ENCODE peak calls at places on chromosomes 6 and 20, in five cellular contexts. H is mammary epithelial cell, Q is HepG2, E is fibroblast of lung, P is GM23338. U is an unnamed sample.

GRCh38 chr6:162562041-162562440 is 165.5 kb downstream of the PRKN start:
- DNase-seq in H (no peak), Q (no peak), E (no peak), P (no peak), U (no peak)

GRCh38 chr20:60102665-60103210 is 144.5 kb downstream of the CDH26 start:
- DNase-seq in H (no peak), Q (no peak), E (no peak), P (no peak), U (no peak)

GRCh38 chr6:78810698-78811097 is 56.7 kb upstream of the IRAK1BP1 start:
- DNase-seq in H (peak), Q (no peak), E (no peak), P (no peak), U (no peak)

GRCh38 chr6:40328988-40329545 is 258.1 kb downstream of the LRFN2 start:
- DNase-seq in H (no peak), Q (no peak), E (no peak), P (peak), U (no peak)

GRCh38 chr20:22586645-22587310 is 2.4 kb upstream of the FOXA2 start:
- DNase-seq in H (no peak), Q (peak), E (no peak), P (peak), U (no peak)

GRCh38 chr6:31727717-31728671 is 1.1 kb downstream of the DDAH2 start:
- DNase-seq in H (no peak), Q (no peak), E (no peak), P (no peak), U (no peak)

GRCh38 chr6:35640017-35640664 is 48.6 kb downstream of the FKBP5 start:
- DNase-seq in H (peak), Q (no peak), E (no peak), P (no peak), U (no peak)

GRCh38 chr6:160227769-160228161 is 30.9 kb downstream of the SLC22A2 start:
- DNase-seq in H (no peak), Q (no peak), E (no peak), P (no peak), U (no peak)

GRCh38 chr20:46221271-46221670 is 87.0 kb downstream of the CDH22 start:
- DNase-seq in H (no peak), Q (no peak), E (no peak), P (no peak), U (no peak)

GRCh38 chr6:130575971-130576370 is 210.2 kb downstream of the TMEM200A start:
- DNase-seq in H (no peak), Q (peak), E (no peak), P (no peak), U (no peak)

GRCh38 chr6:4872841-4873240 is 96.6 kb downstream of the CDYL start:
- DNase-seq in H (peak), Q (no peak), E (peak), P (no peak), U (no peak)

GRCh38 chr20:36850759-36851158 is 25.2 kb upstream of the TLDC2 start:
- DNase-seq in H (no peak), Q (no peak), E (no peak), P (no peak), U (no peak)

GRCh38 chr6:74867286-74867685 is 338.6 kb downstream of the COL12A1 start:
- DNase-seq in H (no peak), Q (no peak), E (no peak), P (no peak), U (no peak)

GRCh38 chr6:151509048-151509447 is 15.2 kb downstream of the CCDC170 start:
- DNase-seq in H (no peak), Q (no peak), E (no peak), P (no peak), U (no peak)

GRCh38 chr6:116737004-116737403 is 28.5 kb downstream of the FAM162B start:
- DNase-seq in H (no peak), Q (no peak), E (peak), P (no peak), U (no peak)

GRCh38 chr6:106162926-106163325 is 76.8 kb downstream of the PRDM1 start:
- DNase-seq in H (no peak), Q (no peak), E (no peak), P (no peak), U (no peak)

GRCh38 chr6:10350720-10351119 is 64.2 kb downstream of the TFAP2A start:
- DNase-seq in H (no peak), Q (no peak), E (no peak), P (no peak), U (no peak)

GRCh38 chr6:54897462-54898189 is 51.1 kb downstream of the FAM83B start:
- DNase-seq in H (no peak), Q (no peak), E (no peak), P (no peak), U (no peak)

GRCh38 chr20:14410869-14411555 is 73.6 kb upstream of the FLRT3 start:
- DNase-seq in H (no peak), Q (no peak), E (no peak), P (no peak), U (no peak)

GRCh38 chr6:169638388-169638787 is 63.4 kb downstream of the WDR27 start:
- DNase-seq in H (no peak), Q (no peak), E (no peak), P (no peak), U (no peak)
- H3K4me2 ChIP-seq in H (no peak), Q (no peak), E (no peak), P (no peak), U (no peak)

GRCh38 chr6:45576648-45577624 is 199.2 kb upstream of the SUPT3H start:
- DNase-seq in H (no peak), Q (no peak), E (no peak), P (no peak), U (no peak)
- H3K4me2 ChIP-seq in H (no peak), Q (no peak), E (no peak), P (no peak), U (no peak)

GRCh38 chr20:38430679-38431325 is 4.3 kb downstream of the SNHG17 start:
- DNase-seq in H (no peak), Q (no peak), E (no peak), P (no peak), U (no peak)

GRCh38 chr20:38428800-38429199 is 6.3 kb downstream of the SNHG17 start:
- DNase-seq in H (no peak), Q (no peak), E (no peak), P (no peak), U (no peak)

GRCh38 chr20:38426498-38426897 is 8.6 kb downstream of the SNHG17 start:
- DNase-seq in H (no peak), Q (no peak), E (no peak), P (no peak), U (no peak)

GRCh38 chr20:38427655-38428023 is 7.5 kb downstream of the SNHG17 start:
- DNase-seq in H (no peak), Q (no peak), E (no peak), P (no peak), U (no peak)

GRCh38 chr20:38429301-38429700 is 5.8 kb downstream of the SNHG17 start:
- DNase-seq in H (no peak), Q (no peak), E (no peak), P (no peak), U (no peak)
- H3K4me2 ChIP-seq in H (no peak), Q (no peak), E (no peak), P (no peak), U (no peak)

GRCh38 chr6:148736779-148737412 is 9.9 kb upstream of the UST start:
- DNase-seq in H (peak), Q (no peak), E (no peak), P (no peak), U (no peak)

GRCh38 chr6:148737806-148738205 is 9.0 kb upstream of the UST start:
- DNase-seq in H (no peak), Q (no peak), E (no peak), P (no peak), U (no peak)

GRCh38 chr6:148739822-148740128 is 7.1 kb upstream of the UST start:
- DNase-seq in H (no peak), Q (no peak), E (no peak), P (no peak), U (no peak)

GRCh38 chr6:148738939-148739821 is 7.7 kb upstream of the UST start:
- DNase-seq in H (no peak), Q (no peak), E (no peak), P (no peak), U (no peak)

DNA sequence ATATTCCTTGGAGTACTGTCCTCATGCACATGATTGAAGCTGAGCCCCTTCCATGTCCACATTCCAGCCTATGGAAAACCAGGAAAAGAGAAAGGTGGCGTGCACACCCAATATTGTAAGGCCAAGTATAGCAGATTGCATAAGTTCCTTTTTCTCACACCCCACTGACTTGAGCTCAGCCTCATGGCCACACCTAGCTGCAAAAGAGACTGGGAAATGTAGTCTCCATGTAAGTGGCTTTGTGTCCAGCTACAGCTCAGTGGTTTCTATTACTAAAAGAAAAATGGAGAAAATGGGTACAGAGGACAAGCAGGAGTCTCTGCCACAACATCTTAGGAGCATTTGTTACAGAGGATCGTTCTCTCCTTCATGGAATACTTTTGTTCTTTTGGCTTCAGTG is 10.8 kb upstream of the UST start:
- DNase-seq in H (no peak), Q (no peak), E (no peak), P (no peak), U (no peak)
- H3K4me2 ChIP-seq in H (no peak), Q (no peak), E (no peak), P (no peak), U (no peak)

GRCh38 chr20:9092101-9092500 is 23.2 kb downstream of the PLCB4 start:
- DNase-seq in H (no peak), Q (no peak), E (no peak), P (no peak), U (no peak)
- H3K4me2 ChIP-seq in H (no peak), Q (no peak), E (no peak), P (no peak), U (no peak)

GRCh38 chr6:118554698-118555097 is 6.6 kb downstream of the PLN start:
- DNase-seq in H (no peak), Q (no peak), E (no peak), P (no peak), U (no peak)

GRCh38 chr6:118562959-118563358 is 14.9 kb downstream of the PLN start:
- DNase-seq in H (peak), Q (no peak), E (no peak), P (no peak), U (no peak)

GRCh38 chr6:118562248-118562647 is 14.2 kb downstream of the PLN start:
- DNase-seq in H (no peak), Q (no peak), E (no peak), P (no peak), U (no peak)

GRCh38 chr6:118559659-118560058 is 11.6 kb downstream of the PLN start:
- DNase-seq in H (no peak), Q (no peak), E (no peak), P (no peak), U (no peak)

GRCh38 chr6:118558811-118559217 is 10.7 kb downstream of the PLN start:
- DNase-seq in H (no peak), Q (no peak), E (no peak), P (no peak), U (no peak)
- H3K4me2 ChIP-seq in H (no peak), Q (no peak), E (no peak), P (no peak), U (no peak)

DNA sequence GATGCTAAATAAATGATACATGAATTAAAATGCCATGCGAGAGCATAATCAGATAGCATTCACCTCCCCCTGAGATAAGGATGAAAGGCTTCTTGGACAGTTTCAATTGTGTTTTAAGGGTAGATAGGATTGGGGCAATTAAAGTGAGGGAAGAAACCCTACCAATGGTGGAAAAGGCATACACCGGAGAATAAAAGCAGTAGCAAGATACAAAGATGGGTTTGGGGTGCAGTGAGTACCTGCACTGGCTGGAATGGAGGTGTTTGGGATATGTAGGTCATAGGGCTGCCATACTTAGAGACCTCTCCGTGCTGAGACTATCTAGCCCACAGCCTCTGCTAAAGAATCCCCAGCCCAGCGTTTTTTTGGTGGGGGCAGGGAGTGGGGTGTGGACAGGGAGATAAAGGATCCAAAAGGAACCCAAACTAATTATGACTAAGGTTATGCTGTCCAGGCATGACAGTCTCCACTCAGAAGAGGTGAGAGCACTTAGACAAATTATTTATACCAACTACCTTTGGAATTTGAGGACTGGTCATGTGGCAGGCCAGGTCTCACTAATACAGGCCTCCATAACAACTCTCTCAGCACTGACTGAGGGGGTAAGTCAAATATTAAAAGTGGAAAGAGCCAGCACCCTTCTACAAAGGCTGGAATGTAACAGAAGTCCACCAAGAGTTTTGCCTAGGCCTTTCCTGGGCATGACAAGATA is 280.8 kb downstream of the ADGB start:
- DNase-seq in H (no peak), Q (no peak), E (no peak), P (no peak), U (no peak)
- H3K4me2 ChIP-seq in H (no peak), Q (no peak), E (no peak), P (no peak), U (no peak)

DNA sequence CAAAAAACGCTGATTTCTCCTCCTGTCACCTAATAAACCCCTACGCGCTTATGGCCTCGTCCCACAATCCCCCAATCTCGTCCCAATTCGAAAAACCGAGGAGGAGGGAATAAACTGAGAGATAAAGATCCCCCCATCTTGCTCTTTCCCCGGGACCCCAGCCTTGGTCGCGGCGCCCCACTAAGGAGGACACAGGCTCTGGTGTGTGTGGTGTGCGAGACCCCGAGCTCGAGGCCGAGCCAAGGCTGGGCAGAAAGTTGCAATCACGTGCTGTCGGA is 1.3 kb upstream of the NR2E1 start:
- DNase-seq in H (no peak), Q (no peak), E (no peak), P (no peak), U (no peak)
- H3K4me2 ChIP-seq in H (no peak), Q (no peak), E (no peak), P (peak), U (no peak)

DNA sequence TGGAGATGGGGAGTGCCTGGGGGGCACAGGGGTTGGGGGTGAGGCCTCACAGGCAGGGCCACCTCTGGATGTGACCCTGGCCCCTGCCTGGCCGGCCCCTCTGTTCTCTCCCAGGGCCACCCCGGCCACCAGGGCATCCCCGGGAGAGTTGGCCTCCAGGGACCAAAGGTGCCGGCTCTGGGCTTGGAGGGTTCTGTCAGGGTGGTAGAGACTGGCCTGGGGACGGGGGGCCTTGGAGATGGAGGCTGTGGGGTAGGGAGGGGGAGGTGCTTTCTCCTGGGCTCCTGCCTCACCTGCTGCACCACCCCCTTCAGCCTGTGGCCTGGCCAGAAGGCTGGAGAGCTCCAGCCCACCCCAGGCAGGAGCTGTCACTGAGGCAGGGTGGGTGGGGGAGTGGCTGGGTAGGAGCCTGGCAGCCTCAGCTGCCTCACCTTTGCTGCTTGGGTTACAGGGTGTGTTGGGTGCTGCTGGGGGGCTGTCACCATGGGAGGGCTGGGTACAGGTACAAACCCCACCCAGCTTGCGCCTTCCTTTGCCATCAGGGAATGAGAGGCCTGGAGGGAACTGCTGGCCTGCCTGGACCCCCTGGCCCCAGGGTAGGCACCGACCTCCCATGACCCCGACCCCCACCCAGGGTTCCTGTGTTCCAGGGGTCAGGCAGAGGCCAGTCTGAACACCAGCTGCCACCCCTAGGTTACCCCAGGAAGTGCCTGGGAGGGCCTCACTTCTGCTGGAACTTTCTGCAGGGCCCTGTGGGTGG is 32.7 kb downstream of the COL20A1 start:
- DNase-seq in H (no peak), Q (no peak), E (no peak), P (no peak), U (no peak)
- H3K4me2 ChIP-seq in H (no peak), Q (no peak), E (no peak), P (no peak), U (peak)

U was measured in HCT116.